ENCODE peak calls at places on chromosomes 12 and 14, in six cellular contexts. I, D, N, T, Q and L are unnamed samples.
A peak's percentile ranks its signal among the peaks of the same experiment; 100 is the strongest.

GRCh38 chr12:60529261-60529660 is 933.4 kb downstream of the SLC16A7 start:
- DNase-seq in T (no peak), Q (no peak), N (no peak), I (no peak), D (no peak), L (no peak)

GRCh38 chr12:48969847-48970701 is 1.5 kb downstream of the WNT10B start:
- DNase-seq in T (peak; percentile 50), N (no peak), D (no peak), I (no peak), Q (peak; percentile 39), L (no peak)

GRCh38 chr14:69325646-69326265 is 65.8 kb downstream of the GALNT16 start:
- DNase-seq in D (no peak), T (no peak), I (no peak), Q (no peak), N (no peak), L (no peak)

GRCh38 chr14:60775296-60775695 is 40.7 kb downstream of the MNAT1 start:
- DNase-seq in I (peak; percentile 84), Q (no peak), T (no peak), N (no peak), D (no peak), L (peak; percentile 7)

GRCh38 chr14:64768401-64769095 is 64.3 kb downstream of the PLEKHG3 start:
- DNase-seq in I (no peak), N (no peak), Q (no peak), D (no peak), T (no peak), L (no peak)

GRCh38 chr12:84986586-84986985 is 49.5 kb downstream of the TSPAN19 start:
- DNase-seq in I (peak; percentile 16), D (no peak), N (no peak), T (no peak), Q (peak; percentile 26), L (no peak)

GRCh38 chr12:81992461-81992860 is 233.3 kb upstream of the PPFIA2 start:
- DNase-seq in D (peak; percentile 9), Q (no peak), T (peak; percentile 62), I (no peak), N (peak; percentile 11), L (no peak)

GRCh38 chr12:7142057-7142644 is 12.0 kb downstream of the CLSTN3 start:
- DNase-seq in Q (peak; percentile 59), N (peak; percentile 39), D (no peak), I (peak; percentile 39), T (peak; percentile 81), L (peak; percentile 46)

GRCh38 chr14:105355049-105355575 is 40.6 kb downstream of the PACS2 start:
- DNase-seq in N (no peak), T (no peak), I (no peak), Q (no peak), D (no peak), L (no peak)

GRCh38 chr12:132138941-132139871 is 4.9 kb downstream of the DDX51 start:
- DNase-seq in I (no peak), T (no peak), N (no peak), D (no peak), Q (no peak), L (no peak)

DNA sequence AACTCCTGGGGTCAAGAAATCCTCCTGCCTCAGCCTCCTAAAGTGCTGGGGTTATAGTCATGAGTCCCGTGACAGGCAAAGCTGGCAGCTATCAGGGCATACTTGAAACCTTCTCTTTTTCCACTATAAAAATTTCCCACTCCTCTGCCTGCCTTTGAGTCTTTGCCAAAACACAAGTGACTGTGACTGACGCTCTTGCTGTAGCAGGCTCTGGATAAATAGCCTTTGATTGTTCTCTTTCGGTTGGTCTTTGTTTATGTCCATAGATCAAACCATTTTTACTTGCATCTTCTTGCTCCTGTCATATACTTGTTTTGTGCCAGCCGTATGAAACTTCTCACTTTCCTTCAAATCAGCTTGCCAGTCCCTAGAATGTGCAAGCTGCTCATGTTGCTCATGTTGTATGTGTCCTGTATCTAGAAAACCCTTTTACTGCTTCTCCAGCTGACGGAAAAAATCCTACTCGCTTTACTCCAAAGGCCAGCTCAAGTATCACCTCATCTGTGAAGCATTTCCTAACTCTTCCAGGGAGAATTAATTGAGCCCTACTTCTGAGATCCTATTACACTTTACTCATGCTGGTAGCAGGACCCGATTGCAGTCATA is 73.1 kb downstream of the RESF1 start:
- DNase-seq in D (no peak), Q (peak; percentile 37), T (no peak), N (no peak), I (peak; percentile 23), L (no peak)
- H2BK5ac ChIP-seq in D (no peak overlapping the region), Q (no peak overlapping the region), T (no peak overlapping the region), N (no peak overlapping the region), I (no peak overlapping the region), L (no peak overlapping the region)

GRCh38 chr14:92384461-92385133 is 61.6 kb downstream of the SLC24A4 start:
- DNase-seq in N (no peak), I (no peak), T (no peak), Q (no peak), D (no peak), L (no peak)
- H4K91ac ChIP-seq in N (no peak overlapping the region), I (no peak overlapping the region), T (no peak overlapping the region), Q (no peak overlapping the region), D (no peak overlapping the region), L (no peak overlapping the region)

GRCh38 chr14:98298481-98299227 is 973.3 kb downstream of the BCL11B start:
- DNase-seq in Q (no peak), T (no peak), N (no peak), D (no peak), I (no peak), L (no peak)
- H3K27ac ChIP-seq in Q (no peak overlapping the region), T (no peak overlapping the region), N (no peak overlapping the region), D (no peak overlapping the region), I (no peak overlapping the region), L (no peak overlapping the region)

GRCh38 chr14:32012571-32012970 is 64.5 kb upstream of the ARHGAP5 start:
- DNase-seq in N (no peak), I (no peak), Q (no peak), T (no peak), D (no peak), L (no peak)

GRCh38 chr14:32013083-32013482 is 64.0 kb upstream of the ARHGAP5 start:
- DNase-seq in I (no peak), D (peak; percentile 9), Q (no peak), N (no peak), T (peak; percentile 53), L (no peak)

GRCh38 chr14:32011225-32011624 is 65.9 kb upstream of the ARHGAP5 start:
- DNase-seq in I (no peak), T (no peak), D (no peak), Q (no peak), N (no peak), L (no peak)

GRCh38 chr14:32010561-32011188 is 66.4 kb upstream of the ARHGAP5 start:
- DNase-seq in I (peak; percentile 67), T (no peak), Q (peak; percentile 84), N (no peak), D (no peak), L (peak; percentile 80)

DNA sequence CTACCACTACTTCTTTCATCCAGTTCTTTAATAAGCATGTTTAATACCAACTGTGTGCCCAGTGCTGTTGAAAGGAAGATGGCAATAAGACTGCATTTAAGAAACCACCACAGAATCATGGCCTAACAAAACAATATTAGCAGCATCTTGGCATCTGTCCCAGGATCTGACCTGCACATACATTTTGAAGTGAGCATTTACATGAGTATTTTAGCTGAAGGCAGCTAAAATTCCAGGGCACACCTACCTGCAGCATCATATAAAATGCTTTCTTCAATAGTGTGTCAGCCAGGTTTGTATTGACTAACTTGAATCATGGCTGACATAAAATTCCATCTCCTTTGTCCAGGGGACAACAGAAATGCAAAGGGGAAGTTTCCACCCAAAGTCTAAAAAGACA is 65.0 kb upstream of the ARHGAP5 start:
- DNase-seq in T (no peak), I (no peak), D (no peak), N (no peak), Q (no peak), L (no peak)
- H2BK5ac ChIP-seq in T (no peak overlapping the region), I (no peak overlapping the region), D (no peak overlapping the region), N (no peak overlapping the region), Q (no peak overlapping the region), L (no peak overlapping the region)